ENCODE peak calls at places on chromosomes 3 and 15, in nine cellular contexts. Z is endothelial cell of umbilical vein, U is A549, D is HCT116, B is SK-N-SH, O is NB4, S is GM12878, G is K562, J is HepG2. A is an unnamed sample.

GRCh38 chr15:66114863-66115425 is 138.6 kb downstream of the MEGF11 start:
- DNase-seq in O (no peak), J (no peak), Z (no peak), S (no peak), G (no peak), U (no peak), B (no peak), D (no peak), A (no peak)

GRCh38 chr3:155070932-155071387 is 9.2 kb upstream of the MME start:
- DNase-seq in O (no peak), S (no peak), Z (peak), G (no peak), J (no peak), D (no peak), B (peak), U (no peak), A (no peak)

GRCh38 chr3:30644615-30645014 is 38.2 kb downstream of the TGFBR2 start:
- DNase-seq in O (peak), S (no peak), U (no peak), B (no peak), Z (peak), J (no peak), G (no peak), D (no peak), A (no peak)

GRCh38 chr3:4674216-4674615 is 181.1 kb downstream of the ITPR1 start:
- DNase-seq in U (no peak), O (no peak), J (no peak), D (no peak), B (no peak), S (no peak), G (no peak), Z (no peak), A (no peak)

GRCh38 chr3:162166543-162166942 is 669.9 kb downstream of the OTOL1 start:
- DNase-seq in G (no peak), S (no peak), B (no peak), O (no peak), U (no peak), Z (no peak), J (no peak), D (no peak), A (no peak)

GRCh38 chr3:144843099-144843498 is 871.5 kb downstream of the DIPK2A start:
- DNase-seq in Z (no peak), D (peak), B (no peak), G (no peak), J (peak), S (no peak), O (peak), U (no peak), A (no peak)

GRCh38 chr3:171615742-171616141 is 155.5 kb upstream of the TNIK start:
- DNase-seq in U (no peak), D (no peak), Z (no peak), B (no peak), G (no peak), S (no peak), J (no peak), O (peak), A (no peak)

GRCh38 chr15:63473999-63474809 is 30.2 kb upstream of the USP3 start:
- DNase-seq in D (no peak), J (peak), U (peak), G (no peak), O (no peak), S (peak), B (no peak), Z (no peak), A (peak)

GRCh38 chr3:146781059-146781458 is 175.9 kb upstream of the PLSCR5 start:
- DNase-seq in Z (no peak), O (no peak), S (no peak), U (no peak), D (no peak), B (no peak), J (no peak), G (no peak), A (no peak)

GRCh38 chr3:187848396-187848795 is 103.1 kb upstream of the BCL6 start:
- DNase-seq in Z (no peak), G (no peak), U (no peak), D (no peak), B (no peak), O (no peak), J (no peak), S (no peak), A (no peak)

GRCh38 chr3:111701292-111701906 is 106.3 kb upstream of the ZBED2 start:
- DNase-seq in D (no peak), Z (no peak), G (no peak), S (no peak), B (no peak), U (no peak), J (no peak), O (no peak), A (no peak)

GRCh38 chr15:63490345-63491034 is 13.9 kb upstream of the USP3 start:
- DNase-seq in U (no peak), Z (no peak), S (no peak), J (no peak), D (no peak), O (peak), G (no peak), B (no peak), A (no peak)

GRCh38 chr15:33547876-33548275 is 237.1 kb downstream of the RYR3 start:
- DNase-seq in J (peak), D (no peak), O (peak), U (peak), B (no peak), S (no peak), Z (peak), G (no peak), A (peak)

GRCh38 chr3:9420850-9421549 is 23.6 kb downstream of the SETD5 start:
- DNase-seq in S (no peak), U (peak), D (no peak), O (no peak), Z (peak), G (no peak), B (no peak), J (no peak), A (no peak)

GRCh38 chr3:190017575-190018288 is 103.0 kb downstream of the P3H2 start:
- DNase-seq in O (no peak), U (peak), S (no peak), G (no peak), J (no peak), Z (peak), D (peak), B (peak), A (no peak)

GRCh38 chr15:31591908-31592307 is 265.3 kb downstream of the KLF13 start:
- DNase-seq in J (no peak), O (no peak), S (no peak), Z (no peak), B (no peak), U (no peak), D (no peak), G (no peak), A (no peak)

GRCh38 chr3:69738291-69738690 is 973 bp upstream of the MITF start:
- DNase-seq in J (no peak), G (no peak), D (no peak), Z (peak), O (peak), U (no peak), B (no peak), S (no peak), A (no peak)

GRCh38 chr15:101358895-101359294 is 63.8 kb upstream of the SNRPA1 start:
- DNase-seq in O (no peak), U (no peak), B (no peak), G (no peak), J (peak), Z (no peak), S (no peak), D (no peak), A (no peak)

DNA sequence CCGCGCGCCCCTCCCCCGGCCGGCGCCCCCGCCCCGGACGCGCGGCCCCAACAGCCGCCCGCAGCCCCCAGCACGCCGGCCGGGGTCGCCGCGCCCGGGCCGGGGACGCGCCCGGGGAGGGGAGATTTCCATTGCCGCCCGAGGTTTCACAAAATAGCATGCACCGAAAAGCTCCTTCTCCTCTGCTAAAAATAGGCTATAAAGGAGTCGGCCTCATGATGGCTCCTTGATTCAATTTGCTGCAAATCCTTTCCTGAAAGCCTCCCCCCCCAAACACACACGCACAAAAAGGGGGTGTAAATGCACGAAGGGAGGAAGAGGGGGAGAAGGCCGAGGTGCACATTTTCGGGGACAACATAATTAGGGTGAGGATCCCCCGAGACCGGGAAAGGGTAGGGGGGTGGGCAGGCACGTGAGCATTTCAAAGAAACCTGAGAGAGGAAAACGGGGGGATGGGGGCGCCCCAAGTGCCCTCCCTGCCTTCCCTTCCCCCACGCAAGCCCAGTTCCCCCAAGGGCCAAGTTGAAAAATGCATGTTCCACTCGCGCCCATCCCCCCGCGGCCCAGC is 725 bp downstream of the TBL1XR1 start:
- DNase-seq in Z (peak), G (peak), D (no peak), B (peak), S (no peak), U (peak), J (no peak), O (peak), A (peak)
- TF ChIP-seq MAX in Z (no peak), G (peak), D (no peak), B (no peak), S (no peak), U (no peak), J (no peak), O (peak), A (no peak)

DNA sequence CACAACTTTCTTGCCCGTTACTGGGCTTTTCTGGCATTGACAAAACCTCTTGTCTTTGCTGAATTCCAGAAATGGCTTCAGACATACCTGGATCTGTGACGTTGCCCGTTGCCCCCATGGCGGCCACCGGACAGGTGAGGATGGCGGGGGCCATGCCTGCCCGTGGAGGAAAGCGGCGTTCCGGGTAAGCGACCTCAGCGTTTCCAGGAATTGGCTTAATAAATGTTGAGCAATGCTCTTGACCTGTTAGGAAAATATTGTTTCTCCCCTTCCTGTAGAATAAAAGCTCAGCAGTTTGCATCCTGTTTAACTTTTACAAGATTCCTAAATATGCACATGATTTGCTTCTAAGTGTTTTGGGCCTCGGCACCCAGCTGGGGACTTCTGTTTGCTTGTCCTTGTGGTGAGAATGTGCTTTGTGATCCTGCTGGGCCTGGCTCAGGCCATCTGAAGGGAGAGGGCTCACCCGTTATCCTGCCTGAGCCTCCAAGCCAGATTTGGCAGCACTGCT is 46.7 kb downstream of the ARNT2 start:
- DNase-seq in D (no peak), G (no peak), O (no peak), J (no peak), B (no peak), S (no peak), U (no peak), Z (no peak), A (peak)
- TF ChIP-seq MAX in D (no peak), G (no peak), O (no peak), J (no peak), B (no peak), S (no peak), U (no peak), Z (no peak), A (no peak)

DNA sequence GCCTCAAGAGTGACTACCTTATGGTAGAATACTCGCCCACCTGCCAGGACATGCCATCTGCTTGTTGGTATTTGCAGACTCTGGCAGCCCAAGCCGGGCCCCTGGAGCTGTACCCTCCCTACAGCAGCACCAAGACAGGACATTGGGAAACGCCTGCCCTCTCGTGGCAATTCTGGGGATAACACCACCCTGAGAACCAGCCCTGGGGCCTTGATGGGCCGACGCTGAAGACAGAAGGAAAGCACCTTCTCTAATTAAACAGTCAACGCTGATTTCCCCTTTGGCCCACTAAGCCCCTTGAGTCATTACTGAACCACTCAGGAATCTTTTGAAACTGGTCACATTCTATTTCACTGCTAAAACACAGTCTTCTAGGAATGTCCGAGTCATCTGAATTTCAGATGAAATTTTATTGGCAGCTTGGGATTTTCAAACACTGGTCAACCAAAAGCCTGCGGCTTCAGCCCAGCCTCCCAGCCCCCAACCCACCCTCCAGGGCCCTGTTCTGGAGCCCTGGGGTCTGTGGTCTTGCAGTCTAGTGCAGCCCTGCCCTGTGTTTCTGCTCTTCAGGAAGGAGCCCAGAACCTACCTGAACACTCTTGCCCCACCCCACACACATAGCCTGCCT is 91.3 kb downstream of the TMEM266 start:
- DNase-seq in D (peak), G (peak), O (peak), B (peak), S (peak), J (peak), U (peak), Z (peak), A (peak)
- TF ChIP-seq MAX in D (no peak), G (no peak), O (peak), B (no peak), S (no peak), J (no peak), U (no peak), Z (no peak), A (no peak)

DNA sequence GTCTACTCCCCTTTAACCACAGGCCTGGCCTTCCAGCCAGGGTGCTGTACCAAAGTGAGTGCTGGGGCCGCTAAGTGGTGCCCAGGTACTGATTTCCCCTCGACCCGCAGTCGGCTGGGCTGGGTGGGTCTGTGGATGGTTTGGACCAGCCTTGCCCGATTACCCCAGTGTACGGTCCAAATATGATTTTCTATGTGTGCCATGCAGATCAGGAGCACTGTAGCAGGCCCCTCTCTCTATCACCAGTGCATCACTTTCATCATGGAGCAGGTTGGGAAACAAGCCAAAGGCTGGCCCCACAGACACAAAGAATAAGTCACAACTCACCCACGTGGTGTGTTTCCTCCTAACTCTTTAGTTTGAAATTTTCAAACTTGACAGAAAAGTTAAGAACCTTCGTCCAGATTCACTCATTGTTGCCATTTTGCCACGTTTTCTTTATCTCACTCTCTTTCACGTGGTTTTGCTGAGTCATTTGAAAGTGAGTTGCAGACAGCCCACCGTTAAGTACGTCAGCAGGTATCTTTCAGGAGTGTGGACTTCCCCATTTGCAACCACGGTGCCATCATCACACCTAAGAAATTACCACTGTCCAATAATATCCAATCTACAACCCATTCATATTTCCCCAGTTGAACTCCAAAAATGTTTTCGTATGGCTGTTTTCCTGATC is 37.0 kb downstream of the ZNF710 start:
- DNase-seq in B (no peak), G (no peak), D (no peak), J (peak), U (no peak), Z (peak), O (peak), S (peak), A (no peak)
- TF ChIP-seq MAX in B (no peak), G (peak), D (no peak), J (no peak), U (no peak), Z (peak), O (no peak), S (peak), A (no peak)

GRCh38 chr3:141011511-141012262 is 39.5 kb upstream of the SPSB4 start:
- DNase-seq in O (peak), B (peak), U (peak), J (peak), G (peak), D (peak), S (no peak), Z (peak), A (peak)
- TF ChIP-seq MAX in O (no peak), B (no peak), U (no peak), J (no peak), G (no peak), D (peak), S (no peak), Z (no peak), A (no peak)

GRCh38 chr3:126110431-126111125 is 26.7 kb upstream of the SLC41A3 start:
- DNase-seq in Z (no peak), O (no peak), B (no peak), D (no peak), S (no peak), J (no peak), U (no peak), G (no peak), A (no peak)

GRCh38 chr3:126109860-126110235 is 25.9 kb upstream of the SLC41A3 start:
- DNase-seq in D (no peak), O (no peak), S (no peak), Z (no peak), G (no peak), B (no peak), J (no peak), U (no peak), A (no peak)

GRCh38 chr3:126111566-126112475 is 27.9 kb upstream of the SLC41A3 start:
- DNase-seq in U (no peak), B (no peak), S (no peak), J (no peak), G (no peak), Z (no peak), O (no peak), D (no peak), A (no peak)

GRCh38 chr3:126112531-126113237 is 28.8 kb upstream of the SLC41A3 start:
- DNase-seq in D (no peak), B (no peak), S (no peak), G (no peak), J (no peak), Z (no peak), U (no peak), O (no peak), A (no peak)

DNA sequence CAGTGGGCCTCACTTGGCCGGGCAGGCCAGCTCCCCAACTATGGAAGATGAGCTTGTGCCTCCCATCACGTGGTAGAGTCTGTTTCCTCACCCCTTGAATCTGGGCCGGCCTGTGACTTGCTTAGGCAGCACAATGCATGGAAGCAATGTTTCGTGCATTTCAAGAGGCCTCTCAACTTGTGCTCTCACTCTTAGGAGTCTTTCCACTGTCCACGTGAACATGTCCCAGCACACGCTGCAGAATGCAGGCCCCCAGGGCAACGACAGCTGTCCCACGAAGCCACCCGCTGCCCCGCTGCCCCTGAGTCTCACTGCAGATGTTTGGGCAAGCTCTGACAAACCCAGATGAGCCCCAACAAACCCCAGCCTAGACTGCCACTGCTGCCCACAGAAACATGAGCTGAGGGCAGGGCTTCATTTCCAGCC is 27.2 kb upstream of the SLC41A3 start:
- DNase-seq in Z (no peak), D (no peak), J (no peak), U (no peak), B (peak), G (no peak), S (no peak), O (no peak), A (no peak)
- TF ChIP-seq MAX in Z (no peak), D (no peak), J (no peak), U (no peak), B (no peak), G (no peak), S (no peak), O (no peak), A (no peak)

A was measured in WTC11.